ENCODE peak calls at places on chromosomes 13 and 19, in eight cellular contexts. M, X, R, F, Z, C, V and Q are unnamed samples. For H3K4me1 and H3K9me3, the result is how much of the 10 kb centered on the place peaks cover.

GRCh38 chr13:35857769-35858168 is 273.4 kb downstream of the DCLK1 start:
- DNase-seq in V (peak), X (no peak), F (no peak), M (no peak), Z (no peak), R (no peak), C (peak), Q (no peak)

GRCh38 chr19:2428756-2429711 is 1.6 kb upstream of the TIMM13 start:
- DNase-seq in M (no peak), R (no peak), Z (no peak), F (no peak), C (no peak), X (peak), V (no peak), Q (peak)

GRCh38 chr19:3062165-3063105 is at the start of gene TLE5:
- DNase-seq in X (peak), M (peak), R (no peak), Z (peak), C (no peak), V (peak), F (peak), Q (peak)

GRCh38 chr13:80084086-80084676 is 256.7 kb downstream of the SPRY2 start:
- DNase-seq in R (no peak), Z (no peak), C (peak), F (no peak), M (no peak), X (no peak), V (no peak), Q (no peak)

GRCh38 chr13:24288870-24289269 is 20.5 kb upstream of the C1QTNF9 start:
- DNase-seq in R (no peak), X (no peak), M (no peak), V (no peak), C (peak), F (no peak), Z (no peak), Q (no peak)

GRCh38 chr13:49539313-49539712 is 43.6 kb downstream of the PHF11 start:
- DNase-seq in F (no peak), Z (no peak), C (peak), M (no peak), R (no peak), X (no peak), V (no peak), Q (no peak)

GRCh38 chr13:94138831-94139230 is 340.7 kb downstream of the DCT start:
- DNase-seq in X (no peak), M (no peak), C (no peak), R (no peak), V (no peak), Z (no peak), F (no peak), Q (no peak)

GRCh38 chr19:45404557-45405434 is at the start of gene PPP1R13L:
- DNase-seq in V (peak), M (peak), F (peak), C (peak), Z (peak), X (peak), R (peak), Q (peak)

GRCh38 chr19:4233282-4233853 is 4.0 kb downstream of the EBI3 start:
- DNase-seq in Z (peak), M (peak), R (no peak), V (peak), C (peak), X (no peak), F (peak), Q (peak)

GRCh38 chr19:14450168-14450874 is 17.2 kb downstream of the PKN1 start:
- DNase-seq in V (no peak), M (no peak), R (no peak), C (no peak), X (no peak), F (no peak), Z (no peak), Q (peak)

GRCh38 chr19:35216833-35217707 is 11.5 kb downstream of the FAM187B start:
- DNase-seq in C (no peak), X (no peak), R (no peak), F (peak), V (peak), Z (no peak), M (peak), Q (no peak)

GRCh38 chr19:43809762-43810696 is 7.8 kb upstream of the LYPD5 start:
- DNase-seq in V (no peak), R (no peak), F (no peak), Z (no peak), C (peak), M (no peak), X (no peak), Q (no peak)

GRCh38 chr13:48819889-48820288 is 155.8 kb upstream of the FNDC3A start:
- DNase-seq in C (no peak), R (no peak), V (no peak), X (no peak), F (no peak), Z (no peak), M (no peak), Q (no peak)

GRCh38 chr19:9075064-9075964 is 11.5 kb upstream of the OR1M1 start:
- DNase-seq in F (no peak), Z (peak), V (peak), C (peak), R (peak), M (peak), X (peak), Q (peak)

GRCh38 chr19:50979758-50980157 is 4.0 kb downstream of the KLK7 start:
- DNase-seq in Z (no peak), R (no peak), V (no peak), M (no peak), C (no peak), F (no peak), X (no peak), Q (no peak)

GRCh38 chr19:50983625-50984292 is at the start of gene KLK7:
- DNase-seq in F (no peak), V (no peak), R (no peak), C (no peak), M (no peak), Z (no peak), X (no peak), Q (no peak)

GRCh38 chr19:50980203-50980602 is 3.5 kb downstream of the KLK7 start:
- DNase-seq in R (no peak), X (no peak), F (no peak), Z (no peak), C (no peak), M (no peak), V (no peak), Q (no peak)

GRCh38 chr19:50981587-50982146 is 2.0 kb downstream of the KLK7 start:
- DNase-seq in V (no peak), M (no peak), F (no peak), Z (no peak), R (no peak), X (no peak), C (no peak), Q (no peak)

GRCh38 chr19:50982186-50982585 is 1.5 kb downstream of the KLK7 start:
- DNase-seq in M (no peak), C (no peak), Z (no peak), F (no peak), R (no peak), V (no peak), X (no peak), Q (no peak)
- H3K4me1 ChIP-seq in M (under half), C (under half), Z (under half), F (under half), R (under half), V (under half), X (under half), Q (under half)

GRCh38 chr13:98506343-98507059 is 70.4 kb downstream of the STK24 start:
- DNase-seq in M (peak), Z (no peak), C (no peak), R (no peak), F (peak), X (no peak), V (no peak), Q (no peak)

GRCh38 chr13:98504029-98504351 is 72.9 kb downstream of the STK24 start:
- DNase-seq in M (no peak), C (no peak), X (no peak), Z (no peak), R (no peak), F (no peak), V (no peak), Q (no peak)

GRCh38 chr13:98503175-98504028 is 73.5 kb downstream of the STK24 start:
- DNase-seq in M (peak), R (no peak), X (no peak), F (peak), V (no peak), C (peak), Z (no peak), Q (no peak)

GRCh38 chr13:98507060-98507797 is 69.7 kb downstream of the STK24 start:
- DNase-seq in M (peak), C (no peak), Z (peak), F (peak), R (peak), V (peak), X (no peak), Q (peak)

GRCh38 chr13:98504371-98504963 is 72.4 kb downstream of the STK24 start:
- DNase-seq in M (peak), X (no peak), R (no peak), F (peak), C (no peak), Z (no peak), V (no peak), Q (no peak)
- H3K4me3 ChIP-seq in M (no peak), X (peak), R (no peak), F (no peak), C (no peak), Z (no peak), V (no peak), Q (no peak)

GRCh38 chr19:27734496-27735220 is 1478.3 kb downstream of the UQCRFS1 start:
- DNase-seq in V (no peak), Z (no peak), R (no peak), C (no peak), X (no peak), M (no peak), F (no peak), Q (no peak)
- H3K9me3 ChIP-seq in V (under half), Z (under half), R (under half), C (under half), X (under half), M (under half), F (under half), Q (under half)

GRCh38 chr19:10971107-10971715 is 10.4 kb downstream of the SMARCA4 start:
- DNase-seq in C (no peak), F (no peak), V (no peak), X (no peak), M (no peak), R (no peak), Z (no peak), Q (peak)
- H3K4me1 ChIP-seq in C (under half), F (under half), V (under half), X (under half), M (under half), R (under half), Z (under half), Q (under half)

GRCh38 chr19:858868-859843 is at the start of gene CFD:
- DNase-seq in F (no peak), C (no peak), R (peak), M (no peak), Z (no peak), V (peak), X (peak), Q (peak)
- H3K4me3 ChIP-seq in F (peak), C (peak), R (peak), M (peak), Z (no peak), V (peak), X (peak), Q (peak)

GRCh38 chr13:30038884-30039283 is 188.5 kb upstream of the UBL3 start:
- DNase-seq in Z (no peak), M (no peak), V (no peak), F (no peak), C (peak), R (no peak), X (no peak), Q (no peak)

GRCh38 chr13:30042272-30042671 is 191.9 kb upstream of the UBL3 start:
- DNase-seq in C (no peak), V (no peak), X (no peak), Z (no peak), M (no peak), R (no peak), F (no peak), Q (no peak)

GRCh38 chr13:30037766-30038165 is 187.3 kb upstream of the UBL3 start:
- DNase-seq in M (no peak), F (no peak), R (no peak), C (peak), X (no peak), Z (no peak), V (no peak), Q (no peak)

GRCh38 chr13:30037306-30037705 is 186.9 kb upstream of the UBL3 start:
- DNase-seq in C (no peak), R (no peak), Z (no peak), V (no peak), M (no peak), F (no peak), X (no peak), Q (no peak)

GRCh38 chr13:30039506-30039905 is 189.1 kb upstream of the UBL3 start:
- DNase-seq in V (no peak), M (no peak), X (no peak), Z (no peak), F (no peak), C (no peak), R (no peak), Q (no peak)
- H3K9me3 ChIP-seq in V (under half), M (under half), X (under half), Z (under half), F (under half), C (under half), R (under half), Q (under half)

GRCh38 chr13:110329258-110329657 is 22.2 kb downstream of the COL4A2 start:
- DNase-seq in F (no peak), Z (no peak), M (no peak), V (no peak), C (no peak), X (no peak), R (no peak), Q (no peak)
- H3K4me1 ChIP-seq in F (under half), Z (under half), M (under half), V (under half), C (half or more), X (under half), R (half or more), Q (under half)

GRCh38 chr19:16541526-16542044 is 652 bp downstream of the CHERP start:
- DNase-seq in V (no peak), M (no peak), F (no peak), Z (no peak), X (peak), R (no peak), C (peak), Q (no peak)

GRCh38 chr19:16542894-16543498 is 759 bp upstream of the CHERP start:
- DNase-seq in V (no peak), C (no peak), Z (no peak), F (no peak), M (no peak), X (no peak), R (no peak), Q (peak)

GRCh38 chr19:16542045-16542893 is at the start of gene CHERP:
- DNase-seq in R (peak), F (peak), M (peak), Z (peak), V (peak), C (peak), X (peak), Q (peak)

GRCh38 chr19:16540948-16541347 is 1.3 kb downstream of the CHERP start:
- DNase-seq in M (no peak), C (no peak), V (no peak), F (no peak), Z (no peak), R (no peak), X (no peak), Q (peak)

DNA sequence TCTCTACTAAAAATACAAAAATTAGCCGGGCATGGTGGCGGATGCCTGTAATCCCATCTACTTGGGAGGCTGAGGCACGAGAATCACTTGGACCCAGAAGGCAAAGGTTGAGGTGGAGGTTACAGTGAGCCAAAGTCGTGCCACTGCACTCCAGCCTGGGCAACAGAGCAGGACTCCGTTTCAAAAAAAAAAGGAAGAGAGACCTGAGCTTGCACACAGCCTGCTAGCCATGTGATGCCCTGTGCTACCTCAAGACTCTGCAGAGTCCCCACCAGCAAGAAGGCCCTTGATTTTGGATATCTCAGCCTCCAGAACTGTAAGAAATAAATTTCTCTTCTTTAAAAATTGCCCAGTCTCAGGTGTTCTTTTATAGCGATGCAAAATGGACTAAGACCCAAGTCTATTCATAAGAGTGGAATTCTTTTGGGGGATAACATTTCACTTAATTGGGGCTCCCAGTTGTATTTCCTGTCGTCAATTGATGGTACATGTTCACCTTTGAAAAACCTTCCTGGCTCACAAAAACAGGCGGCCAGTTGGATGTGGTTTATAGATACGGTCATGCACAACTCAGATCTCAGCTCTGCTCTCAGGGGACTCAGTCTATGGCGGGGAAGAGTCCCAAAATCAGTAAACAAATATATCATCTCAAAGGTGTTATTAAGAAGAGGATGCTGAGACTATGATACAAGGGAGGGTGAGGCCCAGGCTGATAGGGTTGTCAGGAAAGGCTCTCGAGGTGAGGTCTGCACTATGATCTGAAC is 2.4 kb upstream of the CHERP start:
- DNase-seq in V (no peak), Z (no peak), C (no peak), M (no peak), F (no peak), R (no peak), X (no peak), Q (no peak)
- H3K4me3 ChIP-seq in V (no peak), Z (no peak), C (no peak), M (no peak), F (no peak), R (no peak), X (no peak), Q (no peak)